ENCODE peak calls at places on chromosomes 4 and X, in seven cellular contexts. P is K562, Y is HCT116, W is HepG2, D is SK-N-SH, L is GM12878, C is H1. Z is an unnamed sample.

GRCh38 chr4:173191623-173192041 is 23.0 kb downstream of the GALNT7 start:
- DNase-seq in L (no peak), C (no peak), D (no peak), Y (no peak), W (no peak), P (no peak), Z (no peak)

GRCh38 chrX:64908121-64908520 is 68.1 kb downstream of the ZC4H2 start:
- DNase-seq in Y (no peak), P (no peak), W (no peak), L (no peak), C (no peak), D (no peak), Z (no peak)

GRCh38 chr4:122700178-122700725 is 32.3 kb upstream of the BBS12 start:
- DNase-seq in W (peak), P (peak), C (no peak), Y (peak), L (no peak), D (peak), Z (peak)

GRCh38 chrX:1564750-1565683 is 26.4 kb upstream of the AKAP17A start:
- DNase-seq in L (no peak), W (no peak), D (no peak), C (no peak), Y (no peak), P (no peak), Z (no peak)

GRCh38 chrX:140508958-140509357 is 4.1 kb upstream of the SOX3 start:
- DNase-seq in C (no peak), Y (no peak), W (no peak), L (no peak), D (peak), P (no peak), Z (no peak)

GRCh38 chr4:1512738-1513660 is 106.8 kb upstream of the NKX1-1 start:
- DNase-seq in W (peak), D (peak), Y (peak), P (peak), L (no peak), C (no peak), Z (no peak)

GRCh38 chrX:132738951-132739350 is 219.5 kb downstream of the HS6ST2 start:
- DNase-seq in Y (no peak), C (no peak), L (no peak), W (no peak), P (no peak), D (no peak), Z (no peak)

GRCh38 chr4:83281326-83281725 is 3.3 kb downstream of the COQ2 start:
- DNase-seq in L (no peak), Y (no peak), W (no peak), P (no peak), D (no peak), C (no peak), Z (no peak)

GRCh38 chrX:148020329-148020728 is 39.2 kb downstream of the FMR1NB start:
- DNase-seq in C (no peak), L (no peak), D (no peak), Y (no peak), P (no peak), W (no peak), Z (no peak)

GRCh38 chr4:57355066-57355465 is 244.9 kb upstream of the IGFBP7 start:
- DNase-seq in P (no peak), Y (no peak), W (no peak), C (no peak), D (no peak), L (no peak), Z (no peak)

GRCh38 chrX:130079824-130080406 is 30.4 kb downstream of the ELF4 start:
- DNase-seq in W (peak), C (no peak), P (peak), D (peak), Y (peak), L (no peak), Z (peak)

GRCh38 chr4:13218316-13218958 is 265.7 kb downstream of the RAB28 start:
- DNase-seq in W (no peak), Y (no peak), P (no peak), D (no peak), L (no peak), C (no peak), Z (no peak)

GRCh38 chr4:4855293-4856070 is 4.0 kb upstream of the MSX1 start:
- DNase-seq in D (no peak), W (no peak), C (no peak), Y (no peak), P (no peak), L (no peak), Z (no peak)

GRCh38 chr4:61500883-61501282 is 300.8 kb downstream of the ADGRL3 start:
- DNase-seq in P (no peak), Y (no peak), C (no peak), W (no peak), L (no peak), D (no peak), Z (peak)

GRCh38 chr4:37889849-37890500 is 909 bp upstream of the TBC1D1 start:
- DNase-seq in C (no peak), P (no peak), L (no peak), D (peak), Y (no peak), W (no peak), Z (peak)

GRCh38 chr4:16686195-16686594 is 212.2 kb downstream of the LDB2 start:
- DNase-seq in P (no peak), D (no peak), L (no peak), W (no peak), Y (no peak), C (no peak), Z (no peak)

GRCh38 chrX:1870421-1870820 is 255.6 kb downstream of the ASMT start:
- DNase-seq in P (no peak), W (no peak), C (no peak), Y (no peak), D (no peak), L (no peak), Z (no peak)

GRCh38 chr4:187006189-187006618 is 282.5 kb upstream of the FAT1 start:
- DNase-seq in Y (no peak), L (no peak), P (no peak), D (no peak), C (no peak), W (no peak), Z (no peak)

GRCh38 chr4:153521995-153522799 is 56.0 kb downstream of the TMEM131L start:
- DNase-seq in D (no peak), W (no peak), L (peak), P (no peak), C (no peak), Y (no peak), Z (no peak)

GRCh38 chr4:25815586-25815985 is 47.2 kb downstream of the SEL1L3 start:
- DNase-seq in Y (no peak), W (no peak), L (no peak), P (no peak), C (no peak), D (no peak), Z (no peak)

GRCh38 chrX:115047181-115047580 is 29.8 kb upstream of the IL13RA2 start:
- DNase-seq in W (no peak), P (no peak), D (no peak), C (no peak), L (no peak), Y (no peak), Z (no peak)

GRCh38 chr4:76571274-76571673 is 136.2 kb downstream of the SHROOM3 start:
- DNase-seq in Y (no peak), C (no peak), W (peak), L (no peak), D (no peak), P (no peak), Z (no peak)

GRCh38 chr4:55742655-55743191 is 76.9 kb upstream of the EXOC1L start:
- DNase-seq in L (no peak), W (peak), D (peak), Y (no peak), C (no peak), P (peak), Z (no peak)

GRCh38 chr4:730511-730910 is 24.9 kb downstream of the PCGF3 start:
- DNase-seq in Y (no peak), D (no peak), P (no peak), C (no peak), W (no peak), L (no peak), Z (no peak)

GRCh38 chr4:2305766-2306501 is 44.0 kb upstream of the MXD4 start:
- DNase-seq in W (no peak), L (no peak), D (no peak), P (no peak), C (no peak), Y (no peak), Z (no peak)

GRCh38 chr4:11741190-11741652 is 312.5 kb upstream of the HS3ST1 start:
- DNase-seq in P (no peak), W (no peak), Y (no peak), D (no peak), C (no peak), L (no peak), Z (no peak)

GRCh38 chr4:106140601-106141000 is 175.4 kb downstream of the TBCK start:
- DNase-seq in C (no peak), D (no peak), Y (no peak), L (no peak), P (no peak), W (no peak), Z (no peak)

GRCh38 chr4:84389406-84389805 is 109.7 kb downstream of the NKX6-1 start:
- DNase-seq in Y (no peak), L (no peak), C (no peak), W (no peak), D (no peak), P (no peak), Z (no peak)
- TF ChIP-seq JUND in Y (no peak), L (no peak), C (no peak), W (no peak), D (no peak), P (no peak), Z (no peak)

DNA sequence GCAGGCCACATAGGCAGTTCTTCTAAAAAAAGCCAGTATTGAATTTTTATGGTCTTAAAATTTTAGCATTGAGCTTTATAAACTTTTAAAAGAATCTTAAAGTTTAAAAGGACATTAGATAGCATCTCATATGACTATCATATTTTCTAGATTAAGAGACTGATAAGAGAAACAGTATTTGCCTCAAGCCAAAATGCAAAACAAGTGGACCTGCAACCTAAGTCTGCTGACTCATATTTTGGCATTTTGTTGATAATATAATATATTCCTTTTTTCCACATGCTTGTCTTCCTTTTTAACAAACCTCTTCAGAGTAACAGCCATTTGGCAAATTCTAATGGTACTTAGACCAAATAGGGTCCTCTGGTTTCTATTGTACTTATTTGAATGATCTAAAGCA is 328.5 kb upstream of the GALNTL6 start:
- DNase-seq in L (no peak), D (no peak), W (no peak), P (no peak), Y (no peak), C (no peak), Z (no peak)
- TF ChIP-seq JUND in L (no peak), D (no peak), W (no peak), P (no peak), Y (no peak), C (no peak), Z (no peak)

DNA sequence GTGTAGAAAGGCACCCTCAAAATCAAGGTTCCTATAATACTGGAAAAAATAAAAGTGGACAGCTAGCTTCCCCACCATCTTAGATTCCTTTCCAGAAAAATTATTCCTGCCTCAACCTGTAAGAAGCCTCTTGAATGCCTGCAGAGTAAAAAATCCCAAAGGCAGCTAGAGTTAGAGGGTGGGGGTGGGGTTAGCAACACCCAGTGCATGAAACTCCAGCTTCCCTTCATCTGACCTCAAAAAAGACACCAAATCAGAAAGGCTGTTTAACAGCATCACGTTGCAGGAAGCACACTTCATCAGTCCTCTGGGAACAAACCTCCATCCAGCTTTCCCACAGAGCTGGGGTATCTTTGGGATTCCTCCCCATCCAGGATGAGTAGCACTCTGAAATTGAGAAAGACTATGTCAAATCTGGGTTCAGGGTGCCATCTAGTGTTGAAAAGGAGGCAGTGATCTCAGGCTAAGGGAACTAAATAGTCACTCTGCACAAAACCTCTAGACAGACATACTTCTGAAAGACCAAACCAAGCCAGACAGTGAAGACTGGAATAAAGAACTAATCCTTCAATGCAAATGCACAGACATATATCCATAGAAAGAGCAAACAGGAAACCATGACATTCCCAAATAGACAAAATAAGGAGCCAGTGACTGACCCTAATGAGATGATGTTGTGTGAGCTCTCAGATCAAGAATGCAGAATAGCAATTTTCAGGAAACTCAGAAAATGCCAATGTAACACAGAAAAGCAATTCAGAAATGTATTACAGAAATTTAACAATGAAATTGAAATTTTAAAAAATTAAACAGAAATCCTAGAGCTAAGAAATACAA is 97.9 kb downstream of the ARHGEF9 start:
- DNase-seq in C (peak), W (peak), D (peak), P (peak), L (peak), Y (peak), Z (peak)
- TF ChIP-seq JUND in C (no peak), W (no peak), D (no peak), P (no peak), L (no peak), Y (no peak), Z (no peak)

GRCh38 chr4:141193516-141193915 is 27.2 kb upstream of the ZNF330 start:
- DNase-seq in Y (no peak), W (no peak), C (no peak), P (no peak), D (peak), L (no peak), Z (no peak)

GRCh38 chr4:141195095-141195707 is 25.5 kb upstream of the ZNF330 start:
- DNase-seq in L (no peak), Y (no peak), D (no peak), C (no peak), W (no peak), P (no peak), Z (no peak)

GRCh38 chr4:141192564-141192963 is 28.1 kb upstream of the ZNF330 start:
- DNase-seq in Y (no peak), L (no peak), W (no peak), C (no peak), P (no peak), D (no peak), Z (no peak)

DNA sequence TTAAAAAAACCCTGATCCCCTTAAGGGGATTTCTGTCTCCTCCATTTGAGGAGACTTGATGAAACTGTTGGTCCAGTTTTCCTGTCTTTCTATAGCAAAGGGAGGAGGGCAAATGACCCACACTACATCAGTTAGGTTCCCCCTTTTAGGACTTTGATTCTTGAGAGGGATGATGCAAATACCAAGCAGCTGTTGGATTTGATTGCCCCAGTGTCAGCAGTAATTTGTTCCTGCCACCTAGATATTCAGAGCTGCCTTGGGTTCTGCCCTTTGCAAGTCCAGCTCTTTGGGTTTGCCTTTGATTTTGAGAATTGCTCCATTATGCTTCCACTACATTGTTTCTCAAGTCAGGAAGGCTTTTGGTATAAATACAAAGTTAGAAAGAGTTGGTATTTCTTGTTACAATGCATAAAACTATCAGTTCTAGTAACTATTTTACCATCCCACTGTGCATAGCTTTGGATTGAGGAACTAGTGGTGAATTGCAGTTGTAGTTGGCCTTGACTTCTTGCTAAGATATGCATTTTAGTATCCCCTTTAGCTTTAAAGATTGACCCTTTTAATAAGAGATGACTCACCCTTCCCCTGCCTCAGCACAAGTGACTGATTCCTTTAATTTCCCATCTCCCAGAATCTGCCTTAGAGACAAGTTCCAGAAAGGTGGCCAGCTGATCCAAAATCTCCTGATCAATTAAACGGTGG is 24.3 kb upstream of the ZNF330 start:
- DNase-seq in W (no peak), Y (no peak), D (no peak), C (no peak), L (no peak), P (no peak), Z (no peak)
- TF ChIP-seq JUND in W (no peak), Y (no peak), D (no peak), C (no peak), L (no peak), P (no peak), Z (no peak)

DNA sequence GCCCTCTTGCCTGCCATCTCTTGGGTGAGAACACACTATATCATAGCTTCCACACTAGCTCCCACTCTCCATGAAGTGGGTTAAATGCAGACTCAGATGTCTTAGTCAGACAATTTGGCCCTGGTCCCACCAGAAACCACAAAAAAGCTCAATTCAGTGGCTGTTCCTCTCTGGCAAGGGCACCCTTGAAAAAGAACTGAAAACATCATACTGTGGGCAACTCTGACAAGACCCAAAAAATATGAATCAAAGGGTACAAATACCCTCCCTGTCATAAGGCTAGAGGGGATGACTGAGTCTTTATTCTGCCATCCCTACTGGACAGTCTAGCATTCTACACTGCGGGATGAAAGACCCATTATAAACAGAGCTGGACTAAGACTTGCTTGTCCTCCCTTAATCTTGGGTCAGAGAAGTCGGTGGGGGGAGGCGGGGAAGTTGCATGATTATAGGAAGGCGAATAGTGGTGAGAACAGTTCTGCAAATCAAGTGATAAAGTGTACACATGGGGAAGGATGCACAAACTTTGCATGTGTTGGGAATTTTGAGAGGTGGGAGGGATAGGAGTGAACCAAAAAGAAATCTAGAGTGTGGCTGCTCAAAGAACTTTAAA is 172.1 kb downstream of the OPHN1 start:
- DNase-seq in W (no peak), C (no peak), P (no peak), D (no peak), L (no peak), Y (no peak), Z (no peak)
- TF ChIP-seq JUND in W (no peak), C (no peak), P (no peak), D (no peak), L (no peak), Y (no peak), Z (no peak)

GRCh38 chr4:124135409-124135813 is 577.1 kb downstream of the ANKRD50 start:
- DNase-seq in W (no peak), D (no peak), Y (no peak), P (no peak), C (no peak), L (no peak), Z (no peak)
- TF ChIP-seq JUND in W (no peak), D (peak), Y (no peak), P (no peak), C (no peak), L (no peak), Z (no peak)

DNA sequence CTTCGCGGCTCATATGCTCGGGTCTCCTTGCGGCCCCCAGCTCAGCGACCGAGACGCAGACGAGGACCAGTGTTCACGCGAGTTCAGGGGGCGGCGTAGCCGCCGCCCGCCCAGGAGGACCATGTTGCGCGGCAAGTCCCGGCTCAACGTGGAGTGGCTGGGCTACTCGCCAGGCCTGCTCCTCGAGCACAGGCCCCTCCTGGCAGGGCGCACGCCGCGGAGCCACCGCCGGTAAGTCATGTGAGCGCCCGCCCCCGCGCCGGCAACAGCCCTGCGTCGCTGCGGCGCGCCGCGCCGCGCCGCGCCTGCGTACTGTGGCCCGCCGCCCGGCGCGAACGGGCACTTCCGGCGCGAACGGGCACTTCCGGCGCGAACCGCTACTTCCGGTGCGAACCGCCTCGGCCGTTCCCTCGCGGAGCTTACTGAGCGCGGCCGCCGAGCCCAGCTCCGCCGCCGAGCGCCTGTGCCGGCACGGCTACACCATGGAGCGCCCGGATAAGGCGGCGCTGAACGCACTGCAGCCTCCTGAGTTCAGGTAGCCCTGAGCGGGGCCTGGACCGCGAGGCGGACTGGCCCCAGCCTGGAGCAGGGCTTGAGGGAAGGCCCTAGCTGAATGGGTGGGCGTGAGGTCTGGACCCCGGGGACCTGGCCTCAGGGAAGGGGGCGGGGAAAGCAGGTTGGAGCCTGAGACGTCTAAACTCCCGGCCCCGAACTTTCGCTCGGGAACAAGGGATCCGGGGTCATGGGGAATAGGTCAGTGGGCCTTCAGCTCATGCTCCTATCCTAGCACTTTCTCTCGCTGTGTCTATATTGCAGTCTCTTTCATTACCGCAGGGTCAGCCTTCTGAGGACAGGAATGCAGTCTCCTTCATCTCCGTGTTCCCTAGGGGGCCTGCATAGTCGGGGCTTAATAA is at the start of gene VMA21:
- DNase-seq in Y (peak), D (peak), C (peak), P (peak), W (peak), L (peak), Z (peak)
- TF ChIP-seq JUND in Y (no peak), D (no peak), C (no peak), P (no peak), W (no peak), L (no peak), Z (no peak)

Z was measured in T47D.